ENCODE peak calls at places on chromosome 16, in seven cellular contexts. One of them, this sample, is unnamed.
A peak's percentile ranks its signal among the peaks of the same experiment; 100 is the strongest.

GRCh38 chr16:67773099-67773498 is 33.3 kb downstream of the RANBP10 start:
- DNase-seq in COR-L47: no peak
- DNase-seq in nucleus accumbens: no peak
- DNase-seq in GM23248: no peak
- DNase-seq in tibial nerve: peak; percentile 45
- DNase-seq in amygdala: no peak
- DNase-seq in heart right ventricle: no peak
- DNase-seq in this sample: no peak

GRCh38 chr16:21563676-21564075 is 35.7 kb upstream of the METTL9 start:
- DNase-seq in heart right ventricle: no peak
- DNase-seq in nucleus accumbens: no peak
- DNase-seq in COR-L47: no peak
- DNase-seq in tibial nerve: no peak
- DNase-seq in amygdala: no peak
- DNase-seq in GM23248: no peak
- DNase-seq in this sample: no peak

GRCh38 chr16:16868727-16869126 is 489.8 kb downstream of the NPIPA7 start:
- DNase-seq in GM23248: no peak
- DNase-seq in heart right ventricle: no peak
- DNase-seq in tibial nerve: no peak
- DNase-seq in amygdala: no peak
- DNase-seq in nucleus accumbens: no peak
- DNase-seq in COR-L47: no peak
- DNase-seq in this sample: no peak

GRCh38 chr16:50308237-50308965 is 42.0 kb downstream of the ADCY7 start:
- DNase-seq in amygdala: no peak
- DNase-seq in GM23248: no peak
- DNase-seq in COR-L47: no peak
- DNase-seq in heart right ventricle: no peak
- DNase-seq in tibial nerve: no peak
- DNase-seq in nucleus accumbens: no peak
- DNase-seq in this sample: no peak

GRCh38 chr16:82643936-82644630 is 17.3 kb downstream of the CDH13 start:
- DNase-seq in heart right ventricle: no peak
- DNase-seq in COR-L47: no peak
- DNase-seq in nucleus accumbens: no peak
- DNase-seq in GM23248: no peak
- DNase-seq in amygdala: no peak
- DNase-seq in tibial nerve: no peak
- DNase-seq in this sample: peak; percentile 29

GRCh38 chr16:84833142-84833495 is 13.3 kb downstream of the CRISPLD2 start:
- DNase-seq in amygdala: no peak
- DNase-seq in heart right ventricle: no peak
- DNase-seq in GM23248: no peak
- DNase-seq in tibial nerve: no peak
- DNase-seq in nucleus accumbens: no peak
- DNase-seq in COR-L47: no peak
- DNase-seq in this sample: no peak

GRCh38 chr16:21283521-21284289 is 5.6 kb upstream of the CRYM start:
- DNase-seq in COR-L47: no peak
- DNase-seq in nucleus accumbens: peak; percentile 19
- DNase-seq in GM23248: peak; percentile 58
- DNase-seq in tibial nerve: no peak
- DNase-seq in amygdala: no peak
- DNase-seq in heart right ventricle: peak; percentile 64
- DNase-seq in this sample: peak; percentile 80

GRCh38 chr16:88320947-88321634 is 61.7 kb upstream of the ZNF469 start:
- DNase-seq in heart right ventricle: no peak
- DNase-seq in nucleus accumbens: no peak
- DNase-seq in tibial nerve: no peak
- DNase-seq in COR-L47: no peak
- DNase-seq in amygdala: no peak
- DNase-seq in GM23248: no peak
- DNase-seq in this sample: no peak

GRCh38 chr16:85286970-85287814 is 174.9 kb upstream of the CIBAR2 start:
- DNase-seq in COR-L47: no peak
- DNase-seq in nucleus accumbens: peak; percentile 70
- DNase-seq in heart right ventricle: peak; percentile 69
- DNase-seq in amygdala: peak; percentile 31
- DNase-seq in tibial nerve: no peak
- DNase-seq in GM23248: peak; percentile 83
- DNase-seq in this sample: no peak

GRCh38 chr16:30837904-30838303 is 50.9 kb upstream of the ZNF629 start:
- DNase-seq in COR-L47: no peak
- DNase-seq in amygdala: no peak
- DNase-seq in tibial nerve: no peak
- DNase-seq in nucleus accumbens: no peak
- DNase-seq in GM23248: no peak
- DNase-seq in heart right ventricle: no peak
- DNase-seq in this sample: no peak

GRCh38 chr16:29992371-29992967 is 2.9 kb downstream of the HIRIP3 start:
- DNase-seq in nucleus accumbens: no peak
- DNase-seq in amygdala: no peak
- DNase-seq in GM23248: no peak
- DNase-seq in heart right ventricle: no peak
- DNase-seq in COR-L47: no peak
- DNase-seq in tibial nerve: no peak
- DNase-seq in this sample: no peak

GRCh38 chr16:19850131-19850817 is 34.4 kb downstream of the GPRC5B start:
- DNase-seq in GM23248: no peak
- DNase-seq in nucleus accumbens: no peak
- DNase-seq in heart right ventricle: no peak
- DNase-seq in amygdala: no peak
- DNase-seq in tibial nerve: no peak
- DNase-seq in COR-L47: no peak
- DNase-seq in this sample: no peak

GRCh38 chr16:77987772-77988171 is 34.6 kb upstream of the CLEC3A start:
- DNase-seq in nucleus accumbens: no peak
- DNase-seq in heart right ventricle: no peak
- DNase-seq in COR-L47: no peak
- DNase-seq in amygdala: no peak
- DNase-seq in tibial nerve: no peak
- DNase-seq in GM23248: no peak
- DNase-seq in this sample: no peak

GRCh38 chr16:259814-260253 is 15.9 kb downstream of the RGS11 start:
- DNase-seq in COR-L47: no peak
- DNase-seq in nucleus accumbens: no peak
- DNase-seq in amygdala: no peak
- DNase-seq in heart right ventricle: no peak
- DNase-seq in tibial nerve: no peak
- DNase-seq in GM23248: no peak
- DNase-seq in this sample: no peak

GRCh38 chr16:57569306-57569946 is 27.0 kb downstream of the ADGRG5 start:
- DNase-seq in tibial nerve: no peak
- DNase-seq in COR-L47: no peak
- DNase-seq in heart right ventricle: no peak
- DNase-seq in GM23248: no peak
- DNase-seq in nucleus accumbens: no peak
- DNase-seq in amygdala: no peak
- DNase-seq in this sample: no peak

GRCh38 chr16:85419503-85420408 is 193.4 kb upstream of the GSE1 start:
- DNase-seq in tibial nerve: no peak
- DNase-seq in nucleus accumbens: no peak
- DNase-seq in amygdala: no peak
- DNase-seq in heart right ventricle: no peak
- DNase-seq in COR-L47: no peak
- DNase-seq in GM23248: no peak
- DNase-seq in this sample: no peak

GRCh38 chr16:75111514-75112280 is 4.9 kb downstream of the LDHD start:
- DNase-seq in GM23248: no peak
- DNase-seq in nucleus accumbens: no peak
- DNase-seq in tibial nerve: no peak
- DNase-seq in heart right ventricle: no peak
- DNase-seq in COR-L47: no peak
- DNase-seq in amygdala: no peak
- DNase-seq in this sample: no peak

GRCh38 chr16:87959391-87959968 is 8.2 kb downstream of the BANP start:
- DNase-seq in COR-L47: no peak
- DNase-seq in tibial nerve: no peak
- DNase-seq in heart right ventricle: no peak
- DNase-seq in nucleus accumbens: no peak
- DNase-seq in GM23248: no peak
- DNase-seq in amygdala: no peak
- DNase-seq in this sample: no peak

GRCh38 chr16:71762186-71762585 is 37.7 kb upstream of the PHLPP2 start:
- DNase-seq in amygdala: no peak
- DNase-seq in tibial nerve: no peak
- DNase-seq in GM23248: peak; percentile 71
- DNase-seq in heart right ventricle: no peak
- DNase-seq in COR-L47: no peak
- DNase-seq in nucleus accumbens: no peak
- DNase-seq in this sample: no peak

GRCh38 chr16:14309001-14309886 is 238.1 kb downstream of the MRTFB start:
- DNase-seq in COR-L47: no peak
- DNase-seq in heart right ventricle: no peak
- DNase-seq in GM23248: peak; percentile 57
- DNase-seq in amygdala: no peak
- DNase-seq in nucleus accumbens: no peak
- DNase-seq in tibial nerve: no peak
- DNase-seq in this sample: peak; percentile 56

GRCh38 chr16:471353-472198 is 46.1 kb downstream of the RAB11FIP3 start:
- DNase-seq in amygdala: peak; percentile 74
- DNase-seq in tibial nerve: no peak
- DNase-seq in nucleus accumbens: peak; percentile 90
- DNase-seq in COR-L47: peak; percentile 53
- DNase-seq in heart right ventricle: no peak
- DNase-seq in GM23248: peak; percentile 94
- DNase-seq in this sample: peak; percentile 87

GRCh38 chr16:15539197-15539596 is 103.8 kb downstream of the MARF1 start:
- DNase-seq in GM23248: no peak
- DNase-seq in heart right ventricle: no peak
- DNase-seq in tibial nerve: no peak
- DNase-seq in COR-L47: no peak
- DNase-seq in nucleus accumbens: no peak
- DNase-seq in amygdala: no peak
- DNase-seq in this sample: peak; percentile 42

GRCh38 chr16:16184594-16184993 is 38.7 kb downstream of the ABCC6 start:
- DNase-seq in GM23248: no peak
- DNase-seq in heart right ventricle: no peak
- DNase-seq in COR-L47: no peak
- DNase-seq in tibial nerve: no peak
- DNase-seq in nucleus accumbens: no peak
- DNase-seq in amygdala: no peak
- DNase-seq in this sample: no peak

GRCh38 chr16:81650982-81651562 is 128.0 kb upstream of the PLCG2 start:
- DNase-seq in heart right ventricle: peak; percentile 78
- DNase-seq in amygdala: no peak
- DNase-seq in nucleus accumbens: no peak
- DNase-seq in COR-L47: peak; percentile 28
- DNase-seq in tibial nerve: peak; percentile 61
- DNase-seq in GM23248: no peak
- DNase-seq in this sample: peak; percentile 68

GRCh38 chr16:56907401-56907800 is 24.5 kb upstream of the HERPUD1 start:
- DNase-seq in amygdala: no peak
- DNase-seq in heart right ventricle: no peak
- DNase-seq in COR-L47: no peak
- DNase-seq in GM23248: no peak
- DNase-seq in nucleus accumbens: no peak
- DNase-seq in tibial nerve: no peak
- DNase-seq in this sample: no peak

GRCh38 chr16:19400709-19401108 is 17.0 kb upstream of the TMC5 start:
- DNase-seq in COR-L47: peak; percentile 54
- DNase-seq in nucleus accumbens: no peak
- DNase-seq in GM23248: no peak
- DNase-seq in heart right ventricle: no peak
- DNase-seq in amygdala: no peak
- DNase-seq in tibial nerve: no peak
- DNase-seq in this sample: no peak

GRCh38 chr16:81279375-81279774 is 35.4 kb upstream of the GAN start:
- DNase-seq in GM23248: peak; percentile 62
- DNase-seq in COR-L47: no peak
- DNase-seq in nucleus accumbens: no peak
- DNase-seq in heart right ventricle: no peak
- DNase-seq in amygdala: no peak
- DNase-seq in tibial nerve: no peak
- DNase-seq in this sample: no peak

GRCh38 chr16:24125199-24125598 is 130.9 kb upstream of the CACNG3 start:
- DNase-seq in amygdala: no peak
- DNase-seq in GM23248: no peak
- DNase-seq in heart right ventricle: no peak
- DNase-seq in nucleus accumbens: no peak
- DNase-seq in COR-L47: no peak
- DNase-seq in tibial nerve: no peak
- DNase-seq in this sample: peak; percentile 35

GRCh38 chr16:60458255-60458654 is 1578.0 kb downstream of the CDH8 start:
- DNase-seq in nucleus accumbens: no peak
- DNase-seq in heart right ventricle: no peak
- DNase-seq in tibial nerve: no peak
- DNase-seq in COR-L47: no peak
- DNase-seq in amygdala: no peak
- DNase-seq in GM23248: no peak
- DNase-seq in this sample: no peak

GRCh38 chr16:5412721-5413120 is 315.1 kb upstream of the EEF2KMT start:
- DNase-seq in nucleus accumbens: peak; percentile 23
- DNase-seq in GM23248: no peak
- DNase-seq in COR-L47: no peak
- DNase-seq in tibial nerve: no peak
- DNase-seq in heart right ventricle: no peak
- DNase-seq in amygdala: no peak
- DNase-seq in this sample: peak; percentile 59

GRCh38 chr16:53999123-53999522 is 287.5 kb downstream of the IRX3 start:
- DNase-seq in nucleus accumbens: no peak
- DNase-seq in tibial nerve: no peak
- DNase-seq in GM23248: no peak
- DNase-seq in COR-L47: no peak
- DNase-seq in amygdala: no peak
- DNase-seq in heart right ventricle: no peak
- DNase-seq in this sample: no peak

GRCh38 chr16:79721186-79721745 is 120.7 kb upstream of the MAF start:
- DNase-seq in tibial nerve: no peak
- DNase-seq in COR-L47: no peak
- DNase-seq in GM23248: no peak
- DNase-seq in amygdala: no peak
- DNase-seq in nucleus accumbens: no peak
- DNase-seq in heart right ventricle: no peak
- DNase-seq in this sample: no peak

GRCh38 chr16:30581462-30581861 is 4.0 kb downstream of the ZNF785 start:
- DNase-seq in tibial nerve: no peak
- DNase-seq in amygdala: no peak
- DNase-seq in nucleus accumbens: no peak
- DNase-seq in GM23248: no peak
- DNase-seq in heart right ventricle: no peak
- DNase-seq in COR-L47: no peak
- DNase-seq in this sample: no peak

GRCh38 chr16:87465306-87465705 is 27.5 kb downstream of the ZCCHC14 start:
- DNase-seq in GM23248: peak; percentile 93
- DNase-seq in heart right ventricle: peak; percentile 63
- DNase-seq in nucleus accumbens: no peak
- DNase-seq in COR-L47: no peak
- DNase-seq in amygdala: no peak
- DNase-seq in tibial nerve: peak; percentile 87
- DNase-seq in this sample: peak; percentile 42

GRCh38 chr16:21277045-21277926 is 804 bp downstream of the CRYM start:
- DNase-seq in heart right ventricle: no peak
- DNase-seq in tibial nerve: no peak
- DNase-seq in nucleus accumbens: no peak
- DNase-seq in COR-L47: no peak
- DNase-seq in GM23248: no peak
- DNase-seq in amygdala: no peak
- DNase-seq in this sample: no peak

GRCh38 chr16:87552772-87553171 is 49.5 kb upstream of the JPH3 start:
- DNase-seq in tibial nerve: no peak
- DNase-seq in heart right ventricle: no peak
- DNase-seq in amygdala: no peak
- DNase-seq in nucleus accumbens: peak; percentile 70
- DNase-seq in COR-L47: no peak
- DNase-seq in GM23248: peak; percentile 39
- DNase-seq in this sample: no peak

GRCh38 chr16:84611041-84611440 is 6.8 kb downstream of the COTL1 start:
- DNase-seq in COR-L47: no peak
- DNase-seq in nucleus accumbens: no peak
- DNase-seq in tibial nerve: no peak
- DNase-seq in GM23248: no peak
- DNase-seq in amygdala: no peak
- DNase-seq in heart right ventricle: no peak
- DNase-seq in this sample: no peak